ENCODE peak calls at places on chromosomes 13 and 19, in five cellular contexts. B, M, J, W and R are unnamed samples.

GRCh38 chr19:30659638-30660037 is 287.5 kb downstream of the ZNF536 start:
- DNase-seq in B (no peak), M (no peak), J (no peak), W (no peak), R (no peak)

GRCh38 chr13:40973409-40973808 is 45.7 kb downstream of the ELF1 start:
- DNase-seq in B (no peak), M (no peak), J (no peak), W (no peak), R (no peak)

GRCh38 chr19:18915639-18916038 is 3.5 kb downstream of the COPE start:
- DNase-seq in B (peak; percentile 37), M (no peak), J (peak; percentile 45), W (no peak), R (peak; percentile 82)

GRCh38 chr19:4012092-4012974 is 4.8 kb downstream of the PIAS4 start:
- DNase-seq in B (no peak), M (no peak), J (no peak), W (no peak), R (no peak)

GRCh38 chr19:49929611-49930482 is 543 bp upstream of the NUP62 start:
- DNase-seq in B (peak; percentile 98), M (peak; percentile 88), J (peak; percentile 97), W (peak; percentile 95), R (peak; percentile 95)

GRCh38 chr13:41032646-41033396 is 13.7 kb upstream of the ELF1 start:
- DNase-seq in B (no peak), M (no peak), J (no peak), W (no peak), R (no peak)

GRCh38 chr19:19403373-19403901 is 2.0 kb upstream of the GATAD2A start:
- DNase-seq in B (peak; percentile 30), M (no peak), J (no peak), W (no peak), R (no peak)

GRCh38 chr13:51800456-51800855 is 3.5 kb downstream of the DHRS12 start:
- DNase-seq in B (no peak), M (no peak), J (no peak), W (no peak), R (no peak)

GRCh38 chr13:32881792-32882175 is 134.4 kb upstream of the KL start:
- DNase-seq in B (no peak), M (no peak), J (no peak), W (no peak), R (no peak)

GRCh38 chr19:49338691-49339363 is 3.6 kb downstream of the CD37 start:
- DNase-seq in B (peak; percentile 55), M (no peak), J (peak; percentile 45), W (peak; percentile 68), R (peak; percentile 80)

GRCh38 chr13:50340566-50341287 is 325.5 kb downstream of the KCNRG start:
- DNase-seq in B (no peak), M (no peak), J (no peak), W (no peak), R (peak; percentile 32)

GRCh38 chr13:52348983-52349780 is 56.8 kb downstream of the THSD1 start:
- DNase-seq in B (peak; percentile 69), M (no peak), J (peak; percentile 46), W (no peak), R (no peak)

GRCh38 chr19:10061717-10062310 is 24.3 kb upstream of the SHFL start:
- DNase-seq in B (no peak), M (no peak), J (no peak), W (no peak), R (no peak)

GRCh38 chr19:41735071-41735623 is 20.2 kb upstream of the CEACAM6 start:
- DNase-seq in B (no peak), M (no peak), J (no peak), W (no peak), R (no peak)

GRCh38 chr13:91347212-91347995 is at the start of gene MIR17HG:
- DNase-seq in B (peak; percentile 88), M (peak; percentile 85), J (peak; percentile 92), W (peak; percentile 87), R (peak; percentile 95)

GRCh38 chr13:64817721-64818120 is 2412.4 kb downstream of the PCDH9 start:
- DNase-seq in B (peak; percentile 54), M (no peak), J (no peak), W (no peak), R (no peak)

GRCh38 chr13:44180876-44181536 is 192.6 kb upstream of the SERP2 start:
- DNase-seq in B (no peak), M (no peak), J (no peak), W (no peak), R (no peak)

GRCh38 chr13:46992383-46992952 is 95.6 kb upstream of the HTR2A start:
- DNase-seq in B (peak; percentile 17), M (no peak), J (no peak), W (no peak), R (peak; percentile 33)

GRCh38 chr13:40109324-40109958 is 454.0 kb downstream of the COG6 start:
- DNase-seq in B (peak; percentile 99), M (no peak), J (peak; percentile 48), W (no peak), R (no peak)

GRCh38 chr13:66367356-66367755 is 862.8 kb downstream of the PCDH9 start:
- DNase-seq in B (peak; percentile 38), M (no peak), J (no peak), W (no peak), R (no peak)

GRCh38 chr19:42246143-42246868 is 3.9 kb upstream of the GSK3A start:
- DNase-seq in B (peak; percentile 82), M (no peak), J (no peak), W (peak; percentile 82), R (peak; percentile 88)

GRCh38 chr19:11221082-11221598 is 18.3 kb upstream of the ANGPTL8 start:
- DNase-seq in B (no peak), M (no peak), J (no peak), W (no peak), R (no peak)

GRCh38 chr19:52196256-52196967 is 6.6 kb downstream of the PPP2R1A start:
- DNase-seq in B (no peak), M (no peak), J (no peak), W (no peak), R (no peak)

GRCh38 chr13:57629391-57629804 is 2.1 kb upstream of the PCDH17 start:
- DNase-seq in B (no peak), M (no peak), J (no peak), W (peak; percentile 15), R (peak; percentile 45)

GRCh38 chr13:31227063-31227462 is 27.3 kb downstream of the B3GLCT start:
- DNase-seq in B (peak; percentile 24), M (no peak), J (no peak), W (no peak), R (no peak)

GRCh38 chr19:11279505-11280236 is 16.3 kb upstream of the TSPAN16 start:
- DNase-seq in B (no peak), M (peak; percentile 13), J (no peak), W (no peak), R (no peak)

GRCh38 chr19:11377756-11378155 is 3.3 kb downstream of the SWSAP1 start:
- DNase-seq in B (peak; percentile 38), M (no peak), J (no peak), W (no peak), R (no peak)

GRCh38 chr19:42074513-42075363 is 1.2 kb upstream of the ZNF574 start:
- DNase-seq in B (peak; percentile 13), M (no peak), J (no peak), W (no peak), R (peak; percentile 48)

GRCh38 chr19:34474233-34474989 is 7.1 kb upstream of the WTIP start:
- DNase-seq in B (no peak), M (no peak), J (no peak), W (no peak), R (no peak)

GRCh38 chr13:66657165-66657895 is 572.8 kb downstream of the PCDH9 start:
- DNase-seq in B (peak; percentile 99), M (no peak), J (no peak), W (peak; percentile 23), R (peak; percentile 73)